ENCODE peak calls at places on chromosomes 7 and 10, in seven cellular contexts. N is CD8-positive, alpha-beta memory T cell; O is hippocampal formation; X is brain microvascular endothelial cell; G is retina; V is NCI-H460; S is neural progenitor cell. J is an unnamed sample.

GRCh38 chr10:60238408-60239100 is 151.1 kb downstream of the ANK3 start:
- DNase-seq in S (peak; percentile 37), O (no peak), G (no peak), X (peak; percentile 4), N (no peak), V (peak; percentile 54), J (peak; percentile 23)

GRCh38 chr10:132446661-132447445 is 49.9 kb downstream of the PWWP2B start:
- DNase-seq in G (no peak), S (no peak), X (no peak), O (no peak), N (peak; percentile 58), V (peak; percentile 87), J (peak; percentile 82)

GRCh38 chr10:106540606-106541005 is 623.9 kb downstream of the SORCS1 start:
- DNase-seq in G (peak; percentile 16), V (peak; percentile 46), O (no peak), S (no peak), N (no peak), X (peak; percentile 38), J (no peak)

GRCh38 chr10:6204341-6205191 is 1.8 kb downstream of the PFKFB3 start:
- DNase-seq in X (peak; percentile 65), S (peak; percentile 88), G (peak; percentile 60), O (no peak), V (no peak), N (no peak), J (peak; percentile 77)

GRCh38 chr7:98192781-98193457 is 18.3 kb upstream of the BHLHA15 start:
- DNase-seq in V (no peak), X (no peak), N (no peak), G (no peak), S (no peak), O (no peak), J (no peak)

GRCh38 chr10:4382811-4383210 is 443.2 kb upstream of the AKR1E2 start:
- DNase-seq in V (no peak), S (no peak), O (no peak), N (no peak), G (no peak), X (no peak), J (no peak)

GRCh38 chr7:142108728-142109505 is 2.6 kb upstream of the MGAM2 start:
- DNase-seq in S (no peak), X (no peak), O (no peak), V (no peak), G (no peak), N (no peak), J (no peak)

GRCh38 chr10:117175215-117175900 is 21.9 kb upstream of the KCNK18 start:
- DNase-seq in O (no peak), S (no peak), X (no peak), V (no peak), N (peak; percentile 8), G (peak; percentile 79), J (peak; percentile 35)

GRCh38 chr10:93420091-93420490 is 62.0 kb downstream of the MYOF start:
- DNase-seq in X (no peak), S (peak; percentile 87), N (no peak), G (peak; percentile 60), O (no peak), V (no peak), J (no peak)

J was measured in HAP-1.